ENCODE peak calls at places on chromosomes 11 and 22, in ten cellular contexts. K is activated CD8-positive, alpha-beta memory T cell treated with anti-CD3 and anti-CD28 coated beads, Interleukin-2, amount 10 ng/mL, durations not matched to agents 7 days and 5 days; C is activated CD8-positive, alpha-beta T cell treated with anti-CD3 and anti-CD28 coated beads for 36 hours; S is omental fat pad; M is mucosa of descending colon; A is upper lobe of left lung; H is thoracic aorta; L is Panc1; R is left cardiac atrium; F is lower lobe of right lung. T is an unnamed sample.
A peak's percentile ranks its signal among the peaks of the same experiment; 100 is the strongest.

GRCh38 chr11:12028303-12028702 is 19.9 kb upstream of the DKK3 start:
- ATAC-seq in M (no peak), L (no peak), H (no peak), S (no peak), K (no peak), R (peak; percentile 19), C (no peak), A (no peak), F (no peak), T (no peak)

GRCh38 chr22:26970809-26971394 is 313.5 kb downstream of the MIAT start:
- ATAC-seq in M (peak; percentile 53), A (no peak), L (no peak), R (no peak), F (no peak), H (no peak), C (no peak), S (no peak), K (no peak), T (no peak)

GRCh38 chr11:113278481-113278880 is 35.9 kb upstream of the TTC12 start:
- ATAC-seq in C (no peak), R (no peak), S (no peak), F (no peak), H (no peak), L (no peak), A (no peak), M (no peak), K (no peak), T (no peak)

GRCh38 chr11:11501546-11502274 is 120.1 kb downstream of the GALNT18 start:
- ATAC-seq in M (peak; percentile 78), L (no peak), K (no peak), A (no peak), R (peak; percentile 65), F (peak; percentile 50), C (no peak), H (no peak), S (peak; percentile 8), T (peak; percentile 76)

GRCh38 chr11:12198261-12198925 is 88.0 kb downstream of the MICAL2 start:
- ATAC-seq in H (no peak), F (no peak), C (peak; percentile 29), L (no peak), S (no peak), K (no peak), A (peak; percentile 47), M (peak; percentile 8), R (no peak), T (no peak)

GRCh38 chr11:72738199-72739141 is 13.7 kb downstream of the ARAP1 start:
- ATAC-seq in H (no peak), L (no peak), M (peak; percentile 57), R (peak; percentile 25), K (no peak), C (no peak), S (no peak), F (peak; percentile 66), A (peak; percentile 80), T (peak; percentile 83)

GRCh38 chr22:23223566-23224317 is 43.4 kb downstream of the BCR start:
- ATAC-seq in R (peak; percentile 51), F (peak; percentile 6), M (peak; percentile 48), C (no peak), H (no peak), S (no peak), A (no peak), K (no peak), L (no peak), T (no peak)

GRCh38 chr22:45019861-45020655 is 10.3 kb upstream of the PHF21B start:
- ATAC-seq in F (no peak), L (peak; percentile 42), C (no peak), H (no peak), R (no peak), S (no peak), M (no peak), A (no peak), K (no peak), T (no peak)

GRCh38 chr11:67099841-67100324 is 19.2 kb upstream of the KDM2A start:
- ATAC-seq in K (no peak), L (no peak), S (no peak), C (peak; percentile 54), F (no peak), M (no peak), A (no peak), H (no peak), R (no peak), T (no peak)

GRCh38 chr22:27397948-27398330 is 403.6 kb downstream of the MN1 start:
- ATAC-seq in C (no peak), S (no peak), H (no peak), A (no peak), R (peak; percentile 84), K (no peak), L (no peak), M (no peak), F (peak; percentile 14), T (no peak)

GRCh38 chr11:44203270-44204043 is 106.5 kb downstream of the ALX4 start:
- ATAC-seq in R (peak; percentile 89), H (no peak), A (no peak), S (no peak), L (no peak), C (no peak), F (no peak), K (no peak), M (peak; percentile 61), T (peak; percentile 66)

GRCh38 chr11:88327061-88327460 is 10.5 kb downstream of the CTSC start:
- ATAC-seq in M (no peak), C (no peak), K (no peak), R (no peak), F (no peak), S (no peak), L (no peak), A (no peak), H (no peak), T (no peak)

GRCh38 chr22:17217179-17217578 is 2.1 kb downstream of the ADA2 start:
- ATAC-seq in S (no peak), H (no peak), M (peak; percentile 35), K (peak; percentile 42), F (no peak), L (no peak), A (no peak), C (peak; percentile 60), R (no peak), T (no peak)

GRCh38 chr11:30360741-30361140 is 37.8 kb downstream of the ARL14EP start:
- ATAC-seq in S (no peak), M (no peak), R (no peak), A (no peak), C (no peak), F (no peak), K (no peak), L (no peak), H (no peak), T (peak; percentile 84)

GRCh38 chr11:11178671-11179070 is 174.4 kb downstream of the CSNK2A3 start:
- ATAC-seq in K (no peak), C (no peak), L (peak; percentile 66), R (peak; percentile 40), H (no peak), A (no peak), S (no peak), M (no peak), F (no peak), T (no peak)

GRCh38 chr11:117064275-117064674 is 34.0 kb downstream of the SIK3 start:
- ATAC-seq in K (no peak), M (no peak), S (no peak), H (no peak), F (no peak), L (no peak), C (no peak), R (no peak), A (no peak), T (no peak)

GRCh38 chr11:36162282-36162825 is 126.9 kb downstream of the COMMD9 start:
- ATAC-seq in H (no peak), S (no peak), C (no peak), K (no peak), F (peak; percentile 45), R (no peak), M (no peak), A (no peak), L (no peak), T (no peak)

GRCh38 chr11:65646921-65647701 is 9.2 kb downstream of the SIPA1 start:
- ATAC-seq in C (no peak), K (no peak), M (peak; percentile 82), H (no peak), L (peak; percentile 58), R (peak; percentile 43), A (peak; percentile 32), F (peak; percentile 79), S (peak; percentile 50), T (peak; percentile 16)

GRCh38 chr22:17817079-17817478 is 42.8 kb upstream of the BID start:
- ATAC-seq in R (no peak), H (no peak), K (no peak), S (no peak), A (no peak), L (no peak), C (no peak), F (no peak), M (no peak), T (no peak)

GRCh38 chr22:40190501-40190900 is 12.8 kb downstream of the TNRC6B start:
- ATAC-seq in S (no peak), R (peak; percentile 82), H (no peak), F (no peak), K (no peak), L (no peak), M (peak; percentile 40), C (no peak), A (no peak), T (no peak)

GRCh38 chr11:15624701-15625100 is 510.0 kb downstream of the INSC start:
- ATAC-seq in R (peak; percentile 41), A (no peak), H (no peak), M (peak; percentile 73), S (no peak), F (no peak), C (no peak), L (no peak), K (no peak), T (no peak)

GRCh38 chr11:44818110-44818509 is 91.3 kb downstream of the TSPAN18 start:
- ATAC-seq in C (no peak), H (no peak), K (no peak), A (no peak), F (peak; percentile 39), L (no peak), M (no peak), S (no peak), R (peak; percentile 18), T (peak; percentile 47)

GRCh38 chr11:110381214-110381613 is 48.5 kb upstream of the FDX1 start:
- ATAC-seq in H (no peak), R (no peak), L (no peak), A (no peak), K (no peak), C (peak; percentile 58), S (no peak), F (no peak), M (no peak), T (no peak)

GRCh38 chr11:131036544-131036943 is 120.3 kb upstream of the SNX19 start:
- ATAC-seq in L (no peak), K (no peak), R (no peak), F (no peak), M (no peak), S (no peak), H (no peak), C (no peak), A (no peak), T (no peak)

GRCh38 chr11:75667268-75667830 is 1.5 kb downstream of the MAP6 start:
- ATAC-seq in R (peak; percentile 70), K (peak; percentile 29), H (no peak), A (no peak), F (peak; percentile 77), L (peak; percentile 77), C (peak; percentile 29), M (peak; percentile 59), S (peak; percentile 70), T (peak; percentile 32)

GRCh38 chr11:86802601-86803051 is 2.3 kb downstream of the PRSS23 start:
- ATAC-seq in H (no peak), A (no peak), K (no peak), R (peak; percentile 11), S (peak; percentile 39), L (peak; percentile 46), C (peak; percentile 38), F (no peak), M (peak; percentile 59), T (peak; percentile 58)

GRCh38 chr11:35163707-35164496 is 24.9 kb downstream of the CD44 start:
- ATAC-seq in A (no peak), M (peak; percentile 16), F (no peak), K (peak; percentile 10), L (no peak), C (no peak), H (no peak), R (no peak), S (no peak), T (no peak)

GRCh38 chr11:120182790-120183491 is 27.9 kb upstream of the OAF start:
- ATAC-seq in L (peak; percentile 78), A (peak; percentile 31), R (no peak), K (no peak), H (no peak), M (peak; percentile 45), F (peak; percentile 56), S (no peak), C (no peak), T (peak; percentile 27)